ENCODE peak calls at places on chromosomes 4 and X, in five cellular contexts. One of them, this sample, is unnamed.

GRCh38 chr4:160347197-160347596 is 1244.3 kb downstream of the RAPGEF2 start:
- DNase-seq in SK-N-SH: no peak
- DNase-seq in HepG2: no peak
- DNase-seq in K562: no peak
- DNase-seq in GM12878: no peak
- DNase-seq in this sample: no peak

GRCh38 chr4:100240008-100240407 is 49.7 kb upstream of the DDIT4L start:
- DNase-seq in SK-N-SH: no peak
- DNase-seq in HepG2: no peak
- DNase-seq in K562: no peak
- DNase-seq in GM12878: no peak
- DNase-seq in this sample: no peak

GRCh38 chr4:23373269-23373668 is 516.6 kb downstream of the PPARGC1A start:
- DNase-seq in SK-N-SH: no peak
- DNase-seq in HepG2: no peak
- DNase-seq in K562: peak
- DNase-seq in GM12878: no peak
- DNase-seq in this sample: no peak

GRCh38 chr4:15003441-15003890 is 1.2 kb downstream of the CPEB2 start:
- DNase-seq in SK-N-SH: peak
- DNase-seq in HepG2: no peak
- DNase-seq in K562: peak
- DNase-seq in GM12878: no peak
- DNase-seq in this sample: no peak

GRCh38 chr4:7970031-7970946 is 30.6 kb upstream of the AFAP1 start:
- DNase-seq in SK-N-SH: peak
- DNase-seq in HepG2: peak
- DNase-seq in K562: no peak
- DNase-seq in GM12878: no peak
- DNase-seq in this sample: no peak

GRCh38 chrX:46180258-46180687 is 364.9 kb downstream of the ZNF674 start:
- DNase-seq in SK-N-SH: no peak
- DNase-seq in HepG2: peak
- DNase-seq in K562: peak
- DNase-seq in GM12878: peak
- DNase-seq in this sample: peak

GRCh38 chr4:46648088-46648744 is 258.3 kb upstream of the GABRA2 start:
- DNase-seq in SK-N-SH: peak
- DNase-seq in HepG2: peak
- DNase-seq in K562: no peak
- DNase-seq in GM12878: no peak
- DNase-seq in this sample: no peak

GRCh38 chr4:70778888-70779422 is 57.2 kb downstream of the RUFY3 start:
- DNase-seq in SK-N-SH: no peak
- DNase-seq in HepG2: no peak
- DNase-seq in K562: no peak
- DNase-seq in GM12878: no peak
- DNase-seq in this sample: no peak

GRCh38 chr4:102759835-102760644 is 728 bp downstream of the MANBA start:
- DNase-seq in SK-N-SH: no peak
- DNase-seq in HepG2: peak
- DNase-seq in K562: peak
- DNase-seq in GM12878: peak
- DNase-seq in this sample: no peak

GRCh38 chr4:22474636-22475310 is 41.1 kb downstream of the ADGRA3 start:
- DNase-seq in SK-N-SH: no peak
- DNase-seq in HepG2: peak
- DNase-seq in K562: no peak
- DNase-seq in GM12878: no peak
- DNase-seq in this sample: peak

GRCh38 chr4:76584235-76585152 is 149.5 kb downstream of the SHROOM3 start:
- DNase-seq in SK-N-SH: no peak
- DNase-seq in HepG2: no peak
- DNase-seq in K562: no peak
- DNase-seq in GM12878: no peak
- DNase-seq in this sample: no peak

GRCh38 chrX:40253770-40254169 is 156.0 kb upstream of the BCOR start:
- DNase-seq in SK-N-SH: no peak
- DNase-seq in HepG2: no peak
- DNase-seq in K562: peak
- DNase-seq in GM12878: no peak
- DNase-seq in this sample: no peak

GRCh38 chrX:125005863-125006262 is 313.8 kb upstream of the TEX13C start:
- DNase-seq in SK-N-SH: no peak
- DNase-seq in HepG2: no peak
- DNase-seq in K562: no peak
- DNase-seq in GM12878: no peak
- DNase-seq in this sample: no peak

GRCh38 chrX:109886122-109886761 is 116.7 kb upstream of the TMEM164 start:
- DNase-seq in SK-N-SH: peak
- DNase-seq in HepG2: peak
- DNase-seq in K562: peak
- DNase-seq in GM12878: no peak
- DNase-seq in this sample: peak

GRCh38 chrX:139831689-139832456 is 101.0 kb downstream of the ATP11C start:
- DNase-seq in SK-N-SH: no peak
- DNase-seq in HepG2: no peak
- DNase-seq in K562: no peak
- DNase-seq in GM12878: no peak
- DNase-seq in this sample: no peak

GRCh38 chr4:153987291-153987690 is 198.4 kb upstream of the SFRP2 start:
- DNase-seq in SK-N-SH: no peak
- DNase-seq in HepG2: no peak
- DNase-seq in K562: no peak
- DNase-seq in GM12878: no peak
- DNase-seq in this sample: no peak

GRCh38 chr4:158131037-158131436 is 41.8 kb downstream of the GASK1B start:
- DNase-seq in SK-N-SH: no peak
- DNase-seq in HepG2: no peak
- DNase-seq in K562: no peak
- DNase-seq in GM12878: no peak
- DNase-seq in this sample: no peak

GRCh38 chr4:81688085-81688484 is 216.4 kb upstream of the RASGEF1B start:
- DNase-seq in SK-N-SH: no peak
- DNase-seq in HepG2: no peak
- DNase-seq in K562: no peak
- DNase-seq in GM12878: no peak
- DNase-seq in this sample: no peak

GRCh38 chrX:106170318-106170717 is 2.2 kb downstream of the PWWP3B start:
- DNase-seq in SK-N-SH: peak
- DNase-seq in HepG2: no peak
- DNase-seq in K562: no peak
- DNase-seq in GM12878: no peak
- DNase-seq in this sample: peak

GRCh38 chr4:41977709-41978108 is 3.8 kb upstream of the DCAF4L1 start:
- DNase-seq in SK-N-SH: no peak
- DNase-seq in HepG2: no peak
- DNase-seq in K562: no peak
- DNase-seq in GM12878: no peak
- DNase-seq in this sample: no peak

GRCh38 chrX:124282580-124282979 is 49.9 kb upstream of the TEX13D start:
- DNase-seq in SK-N-SH: no peak
- DNase-seq in HepG2: no peak
- DNase-seq in K562: no peak
- DNase-seq in GM12878: no peak
- DNase-seq in this sample: no peak

GRCh38 chr4:139559095-139559490 is 3.1 kb upstream of the SETD7 start:
- DNase-seq in SK-N-SH: no peak
- DNase-seq in HepG2: no peak
- DNase-seq in K562: no peak
- DNase-seq in GM12878: no peak
- DNase-seq in this sample: no peak

GRCh38 chr4:13990596-13991589 is 363.4 kb upstream of the BOD1L1 start:
- DNase-seq in SK-N-SH: peak
- DNase-seq in HepG2: peak
- DNase-seq in K562: no peak
- DNase-seq in GM12878: no peak
- DNase-seq in this sample: no peak

GRCh38 chr4:59400334-59400733 is 1799.8 kb upstream of the ADGRL3 start:
- DNase-seq in SK-N-SH: peak
- DNase-seq in HepG2: no peak
- DNase-seq in K562: no peak
- DNase-seq in GM12878: no peak
- DNase-seq in this sample: no peak

GRCh38 chrX:45344597-45344996 is 143.9 kb upstream of the DIPK2B start:
- DNase-seq in SK-N-SH: no peak
- DNase-seq in HepG2: no peak
- DNase-seq in K562: no peak
- DNase-seq in GM12878: no peak
- DNase-seq in this sample: no peak

GRCh38 chr4:76023381-76023780 is at the start of gene CXCL10:
- DNase-seq in SK-N-SH: no peak
- DNase-seq in HepG2: no peak
- DNase-seq in K562: no peak
- DNase-seq in GM12878: no peak
- DNase-seq in this sample: no peak

GRCh38 chr4:173560896-173561295 is 30.9 kb upstream of the HAND2 start:
- DNase-seq in SK-N-SH: no peak
- DNase-seq in HepG2: no peak
- DNase-seq in K562: no peak
- DNase-seq in GM12878: no peak
- DNase-seq in this sample: no peak

GRCh38 chrX:9874483-9874882 is 88.3 kb downstream of the SHROOM2 start:
- DNase-seq in SK-N-SH: no peak
- DNase-seq in HepG2: no peak
- DNase-seq in K562: no peak
- DNase-seq in GM12878: no peak
- DNase-seq in this sample: no peak
- TF ChIP-seq MAX in SK-N-SH: no peak
- TF ChIP-seq MAX in HepG2: no peak
- TF ChIP-seq MAX in K562: no peak
- TF ChIP-seq MAX in GM12878: no peak
- TF ChIP-seq MAX in this sample: no peak

DNA sequence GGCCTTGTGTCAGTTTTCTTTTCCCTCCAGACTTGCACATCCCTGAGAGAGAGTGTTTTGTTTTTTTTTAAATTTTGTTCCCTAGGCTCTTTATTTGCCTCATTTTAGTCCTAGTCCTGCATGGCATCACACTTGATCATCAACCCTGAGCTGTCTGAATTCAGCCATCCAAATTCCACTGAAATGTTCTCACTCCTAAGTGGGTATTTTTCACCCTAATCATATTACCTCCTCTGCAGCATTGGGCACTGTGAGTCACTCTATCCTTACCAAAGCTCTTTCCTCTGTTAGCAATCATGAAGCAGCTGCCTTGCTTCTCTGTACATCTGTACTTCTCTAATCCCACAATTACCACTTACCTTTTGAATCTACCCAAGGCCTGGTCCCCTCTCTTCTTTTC is 356.6 kb upstream of the MAGEB2 start:
- DNase-seq in SK-N-SH: no peak
- DNase-seq in HepG2: no peak
- DNase-seq in K562: no peak
- DNase-seq in GM12878: no peak
- DNase-seq in this sample: no peak
- TF ChIP-seq ZBTB33 in SK-N-SH: no peak
- TF ChIP-seq ZBTB33 in HepG2: no peak
- TF ChIP-seq ZBTB33 in K562: no peak
- TF ChIP-seq ZBTB33 in GM12878: no peak
- TF ChIP-seq ZBTB33 in this sample: no peak

DNA sequence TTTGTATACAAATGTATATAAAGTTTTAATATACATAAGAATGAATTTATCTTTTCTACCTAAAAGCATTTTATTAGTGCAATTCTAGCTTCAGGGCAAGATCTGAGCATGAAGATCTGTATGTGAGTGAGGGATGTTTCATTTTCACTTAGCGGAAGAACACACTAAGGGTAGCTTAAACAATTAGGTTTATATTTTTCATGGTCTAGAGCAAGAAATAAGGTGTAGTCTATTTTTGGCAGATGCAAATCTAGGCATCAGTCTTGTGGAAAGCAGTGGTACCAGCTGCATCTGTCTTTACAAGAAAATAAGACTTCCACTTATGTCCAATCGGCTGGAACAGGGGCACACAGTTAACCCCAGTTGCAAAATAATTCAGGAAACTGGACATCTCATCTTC is 433.3 kb downstream of the ADAM29 start:
- DNase-seq in SK-N-SH: no peak
- DNase-seq in HepG2: no peak
- DNase-seq in K562: no peak
- DNase-seq in GM12878: no peak
- DNase-seq in this sample: no peak
- TF ChIP-seq MAX in SK-N-SH: no peak
- TF ChIP-seq MAX in HepG2: no peak
- TF ChIP-seq MAX in K562: no peak
- TF ChIP-seq MAX in GM12878: no peak
- TF ChIP-seq MAX in this sample: no peak

GRCh38 chrX:69153060-69153730 is 12.1 kb downstream of the PJA1 start:
- DNase-seq in SK-N-SH: peak
- DNase-seq in HepG2: peak
- DNase-seq in K562: no peak
- DNase-seq in GM12878: no peak
- DNase-seq in this sample: no peak
- TF ChIP-seq ZBTB33 in SK-N-SH: no peak
- TF ChIP-seq ZBTB33 in HepG2: no peak
- TF ChIP-seq ZBTB33 in K562: no peak
- TF ChIP-seq ZBTB33 in GM12878: no peak
- TF ChIP-seq ZBTB33 in this sample: no peak

GRCh38 chrX:136106920-136107534 is 40.3 kb upstream of the FHL1 start:
- DNase-seq in SK-N-SH: no peak
- DNase-seq in HepG2: no peak
- DNase-seq in K562: peak
- DNase-seq in GM12878: no peak
- DNase-seq in this sample: no peak

GRCh38 chrX:136115909-136116297 is 31.4 kb upstream of the FHL1 start:
- DNase-seq in SK-N-SH: no peak
- DNase-seq in HepG2: no peak
- DNase-seq in K562: no peak
- DNase-seq in GM12878: no peak
- DNase-seq in this sample: no peak

GRCh38 chrX:136115124-136115908 is 32.0 kb upstream of the FHL1 start:
- DNase-seq in SK-N-SH: no peak
- DNase-seq in HepG2: no peak
- DNase-seq in K562: no peak
- DNase-seq in GM12878: no peak
- DNase-seq in this sample: no peak

GRCh38 chrX:136112286-136112685 is 35.0 kb upstream of the FHL1 start:
- DNase-seq in SK-N-SH: no peak
- DNase-seq in HepG2: no peak
- DNase-seq in K562: no peak
- DNase-seq in GM12878: no peak
- DNase-seq in this sample: no peak

DNA sequence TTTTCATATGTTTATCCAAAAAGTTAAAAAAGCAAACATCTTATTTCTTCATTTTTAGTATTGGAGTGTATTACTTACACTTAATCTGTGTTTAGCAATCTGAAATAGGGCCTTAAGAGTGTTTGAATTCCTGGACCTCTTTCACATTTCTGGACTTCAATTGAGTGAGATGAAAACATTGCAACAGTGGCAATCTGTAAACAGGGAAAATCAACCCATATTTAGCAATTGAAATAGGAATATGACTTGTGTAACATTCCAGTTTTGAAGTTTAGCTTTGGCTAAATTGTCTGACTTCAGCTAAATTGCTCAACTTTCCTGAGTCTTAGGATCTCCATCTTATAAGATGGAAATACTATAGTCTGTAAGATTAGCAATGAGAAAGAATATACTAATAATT is 34.6 kb upstream of the FHL1 start:
- DNase-seq in SK-N-SH: no peak
- DNase-seq in HepG2: no peak
- DNase-seq in K562: no peak
- DNase-seq in GM12878: no peak
- DNase-seq in this sample: no peak
- TF ChIP-seq MAX in SK-N-SH: no peak
- TF ChIP-seq MAX in HepG2: no peak
- TF ChIP-seq MAX in K562: no peak
- TF ChIP-seq MAX in GM12878: no peak
- TF ChIP-seq MAX in this sample: no peak